ENCODE peak calls at places on chromosomes 1 and 21, in five cellular contexts. W is endothelial cell, Z is OCI-LY7, M is prostate gland, Q is brain microvascular endothelial cell. N is an unnamed sample.

GRCh38 chr1:66996018-66996682 is 57.8 kb downstream of the SLC35D1 start:
- DNase-seq in Q (peak; percentile 74), W (peak; percentile 59), M (peak; percentile 53), Z (peak; percentile 85), N (peak; percentile 54)

GRCh38 chr21:44521301-44521927 is 18.6 kb downstream of the KRTAP10-1 start:
- DNase-seq in W (no peak), M (no peak), Z (no peak), Q (no peak), N (no peak)

GRCh38 chr1:59333626-59334277 is 36.9 kb downstream of the FGGY start:
- DNase-seq in M (no peak), Q (no peak), W (no peak), Z (no peak), N (no peak)

GRCh38 chr1:118688891-118689290 is 299.3 kb downstream of the TBX15 start:
- DNase-seq in Q (peak; percentile 20), M (no peak), W (no peak), Z (no peak), N (no peak)

GRCh38 chr1:43970911-43971310 is 1.1 kb downstream of the DPH2 start:
- DNase-seq in Z (no peak), M (no peak), Q (no peak), W (no peak), N (no peak)

GRCh38 chr1:31007462-31007991 is 58.0 kb downstream of the PUM1 start:
- DNase-seq in Z (no peak), M (peak; percentile 14), Q (peak; percentile 70), W (no peak), N (no peak)

GRCh38 chr1:153849487-153850185 is 73.1 kb downstream of the GATAD2B start:
- DNase-seq in W (no peak), M (no peak), Z (peak; percentile 62), Q (no peak), N (peak; percentile 56)

GRCh38 chr1:112358061-112358770 is 37.8 kb upstream of the CTTNBP2NL start:
- DNase-seq in W (no peak), Z (no peak), M (no peak), Q (no peak), N (no peak)

GRCh38 chr1:223077434-223077833 is 65.6 kb downstream of the TLR5 start:
- DNase-seq in W (peak; percentile 21), Z (no peak), M (no peak), Q (no peak), N (no peak)

GRCh38 chr21:40923914-40924313 is 77.0 kb upstream of the DSCAM start:
- DNase-seq in Q (no peak), M (no peak), W (no peak), Z (no peak), N (no peak)

GRCh38 chr1:67674260-67675011 is 10.6 kb upstream of the GADD45A start:
- DNase-seq in W (peak; percentile 11), M (peak; percentile 38), Q (peak; percentile 37), Z (peak; percentile 77), N (no peak)

GRCh38 chr1:78619446-78619802 is 824 bp upstream of the IFI44L start:
- DNase-seq in Q (peak; percentile 9), W (no peak), M (no peak), Z (no peak), N (no peak)

GRCh38 chr1:115116511-115116910 is 27.2 kb upstream of the TSPAN2 start:
- DNase-seq in Z (no peak), W (no peak), Q (no peak), M (no peak), N (no peak)

GRCh38 chr1:3307359-3307758 is 147.1 kb upstream of the ARHGEF16 start:
- DNase-seq in Z (no peak), W (no peak), Q (no peak), M (no peak), N (no peak)

GRCh38 chr1:53562256-53562982 is 103.2 kb downstream of the DMRTB1 start:
- DNase-seq in W (no peak), M (no peak), Z (no peak), Q (no peak), N (no peak)

GRCh38 chr21:35677298-35677841 is 383.0 kb downstream of the SETD4 start:
- DNase-seq in M (no peak), Q (no peak), Z (no peak), W (no peak), N (no peak)

GRCh38 chr1:224939844-224940425 is 10.5 kb downstream of the DNAH14 start:
- DNase-seq in W (no peak), M (no peak), Z (no peak), Q (no peak), N (no peak)

GRCh38 chr1:22285545-22286396 is 142.9 kb upstream of the WNT4 start:
- DNase-seq in M (no peak), Q (peak; percentile 60), Z (no peak), W (no peak), N (no peak)

GRCh38 chr1:22284906-22285544 is 142.1 kb upstream of the WNT4 start:
- DNase-seq in Z (no peak), W (no peak), M (no peak), Q (no peak), N (no peak)

GRCh38 chr1:22287946-22288520 is 145.1 kb upstream of the WNT4 start:
- DNase-seq in Q (no peak), Z (no peak), M (no peak), W (no peak), N (no peak)

GRCh38 chr1:22287273-22287672 is 144.4 kb upstream of the WNT4 start:
- DNase-seq in M (no peak), Z (no peak), Q (no peak), W (no peak), N (no peak)

DNA sequence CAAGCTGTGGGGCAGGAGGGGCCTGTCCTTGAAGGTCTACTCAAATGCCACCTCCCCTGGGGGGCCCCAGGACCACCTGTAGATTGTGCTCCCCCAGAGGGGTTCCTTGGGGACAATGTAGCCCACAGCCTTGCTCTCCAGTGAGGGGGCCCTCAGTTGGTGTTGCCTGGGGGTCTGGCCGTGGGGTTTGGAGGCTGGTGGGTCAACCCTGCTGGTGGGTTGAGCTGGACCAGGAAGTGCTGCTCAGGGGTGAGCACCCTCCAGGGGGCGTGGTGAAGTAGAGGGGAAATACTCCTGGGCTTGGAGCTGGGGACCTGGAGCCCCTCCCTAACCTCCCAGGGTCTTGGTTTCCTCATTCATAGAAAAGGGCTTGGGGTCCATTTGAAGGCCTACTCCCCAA is 143.6 kb upstream of the WNT4 start:
- DNase-seq in Z (no peak), M (no peak), Q (no peak), W (no peak), N (no peak)
- TF ChIP-seq CTCF in Z (peak; percentile 27), M (no peak), Q (no peak), W (no peak), N (no peak)

GRCh38 chr1:55168353-55168752 is 46.8 kb downstream of the USP24 start:
- DNase-seq in W (no peak), Z (no peak), M (no peak), Q (no peak), N (no peak)

GRCh38 chr1:55170426-55170825 is 44.7 kb downstream of the USP24 start:
- DNase-seq in W (no peak), M (no peak), Q (no peak), Z (no peak), N (no peak)

GRCh38 chr1:55172687-55173086 is 42.5 kb downstream of the USP24 start:
- DNase-seq in Z (no peak), W (no peak), M (no peak), Q (no peak), N (no peak)

GRCh38 chr1:55169126-55169525 is 46.0 kb downstream of the USP24 start:
- DNase-seq in W (no peak), Q (no peak), M (no peak), Z (no peak), N (no peak)

DNA sequence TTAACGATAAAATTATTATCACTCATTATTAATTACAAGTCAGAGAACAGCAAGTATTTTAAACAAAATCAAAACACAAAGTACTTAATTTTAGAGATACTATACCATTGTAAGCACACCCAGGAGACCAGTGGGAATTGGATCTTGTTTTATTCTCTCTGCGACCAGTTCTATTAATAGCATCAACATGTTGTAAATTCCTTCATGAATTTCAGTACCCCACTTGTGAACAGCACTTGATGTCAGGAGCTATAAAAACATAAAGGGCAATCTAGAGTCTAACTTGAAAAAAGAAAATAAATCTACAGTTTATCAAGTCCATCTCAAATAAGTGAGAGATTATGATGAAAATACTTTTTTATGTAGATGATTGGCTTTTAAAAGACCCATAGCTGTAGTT is 42.9 kb downstream of the USP24 start:
- DNase-seq in M (no peak), Z (no peak), Q (no peak), W (no peak), N (no peak)
- TF ChIP-seq CTCF in M (no peak), Z (no peak), Q (no peak), W (no peak), N (no peak)

GRCh38 chr1:20932437-20932977 is 145.4 kb upstream of the HP1BP3 start:
- DNase-seq in Q (no peak), M (no peak), W (no peak), Z (no peak), N (peak; percentile 14)
- TF ChIP-seq CTCF in Q (no peak), M (no peak), W (no peak), Z (no peak), N (no peak)

DNA sequence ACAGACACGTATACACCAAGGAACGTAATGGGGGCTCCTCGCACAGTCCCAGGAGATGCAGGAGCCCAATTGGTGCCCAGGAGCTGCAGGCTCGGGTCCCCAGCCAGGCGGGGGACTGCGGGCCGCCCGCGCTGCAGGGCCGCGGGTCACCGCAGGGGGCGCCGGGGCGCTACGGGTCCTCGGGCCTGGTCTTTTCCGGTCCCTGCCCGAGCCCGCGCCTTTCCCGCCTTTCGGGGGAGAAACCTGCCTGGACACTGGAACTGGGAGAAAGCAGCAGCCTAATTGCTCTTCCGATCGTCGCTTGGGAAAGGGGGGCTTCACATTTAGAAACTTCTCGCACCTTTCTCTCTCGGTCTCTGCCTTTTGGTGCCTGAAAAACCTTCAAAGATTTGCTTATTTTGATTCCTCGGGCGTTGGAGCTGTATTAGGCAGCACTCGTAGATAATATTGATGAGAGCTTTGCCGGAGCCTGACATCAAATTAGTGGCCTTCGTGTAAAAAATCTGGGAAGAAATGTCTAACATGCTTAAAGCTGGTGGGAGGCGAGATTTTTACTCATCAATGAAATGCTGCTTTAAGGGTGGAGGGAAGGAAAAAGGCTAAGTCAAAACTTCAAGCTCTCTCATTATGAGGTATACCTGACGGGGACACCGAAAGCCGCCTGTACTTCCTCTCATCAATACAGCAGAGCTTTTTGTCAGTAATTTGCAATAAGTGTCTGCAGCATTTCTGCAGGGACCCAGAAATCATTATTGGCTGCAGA is 12.6 kb upstream of the BARHL2 start:
- DNase-seq in W (peak; percentile 91), Q (no peak), Z (peak; percentile 4), M (no peak), N (peak; percentile 65)
- TF ChIP-seq CTCF in W (peak; percentile 91), Q (peak; percentile 33), Z (peak; percentile 64), M (no peak), N (peak; percentile 54)

GRCh38 chr1:26789612-26789865 is 1.8 kb downstream of the PIGV start:
- DNase-seq in W (no peak), Z (no peak), Q (no peak), M (no peak), N (no peak)
- TF ChIP-seq CTCF in W (no peak), Z (no peak), Q (no peak), M (no peak), N (no peak)

GRCh38 chr1:39491146-39491921 is at the start of gene BMP8A:
- DNase-seq in Q (no peak), M (peak; percentile 48), Z (peak; percentile 72), W (peak; percentile 70), N (peak; percentile 97)
- TF ChIP-seq CTCF in Q (no peak), M (no peak), Z (no peak), W (no peak), N (no peak)

N was measured in GM20000.